ENCODE peak calls at places on chromosome 19, in four cellular contexts. F is endodermal cell, T is posterior cingulate gyrus, W is hippocampal formation. Q is an unnamed sample.

GRCh38 chr19:55210120-55210493 is 806 bp upstream of the PTPRH start:
- DNase-seq in T (no peak), F (no peak), W (no peak), Q (no peak)

GRCh38 chr19:34975056-34975455 is 11.0 kb upstream of the ZNF792 start:
- DNase-seq in T (peak; percentile 10), F (peak; percentile 35), W (no peak), Q (no peak)

GRCh38 chr19:510606-511100 is 3.4 kb downstream of the TPGS1 start:
- DNase-seq in F (peak; percentile 99), T (peak; percentile 93), W (peak; percentile 65), Q (peak; percentile 79)

GRCh38 chr19:58558066-58558622 is at the start of gene UBE2M:
- DNase-seq in F (peak; percentile 88), W (no peak), T (no peak), Q (no peak)

GRCh38 chr19:8123683-8124082 is 25.7 kb downstream of the FBN3 start:
- DNase-seq in F (no peak), W (no peak), T (no peak), Q (no peak)

GRCh38 chr19:58021541-58022282 is 12.1 kb upstream of the ZSCAN1 start:
- DNase-seq in F (peak; percentile 85), T (no peak), W (peak; percentile 58), Q (peak; percentile 89)

GRCh38 chr19:16334421-16334820 is 9.8 kb downstream of the KLF2 start:
- DNase-seq in W (no peak), F (no peak), T (no peak), Q (no peak)

GRCh38 chr19:32453736-32454135 is 48.2 kb downstream of the DPY19L3 start:
- DNase-seq in T (no peak), W (no peak), F (no peak), Q (no peak)

GRCh38 chr19:47186337-47187022 is 44.5 kb downstream of the BBC3 start:
- DNase-seq in F (no peak), W (no peak), T (no peak), Q (no peak)

GRCh38 chr19:33998739-33999345 is 173.5 kb upstream of the LSM14A start:
- DNase-seq in T (no peak), F (no peak), W (peak; percentile 1), Q (no peak)

GRCh38 chr19:6241680-6242079 is 38.1 kb downstream of the MLLT1 start:
- DNase-seq in W (peak; percentile 92), T (peak; percentile 97), F (no peak), Q (peak; percentile 98)

GRCh38 chr19:48006762-48007161 is 12.3 kb downstream of the ELSPBP1 start:
- DNase-seq in F (peak; percentile 59), W (no peak), T (no peak), Q (no peak)

GRCh38 chr19:19256072-19256969 is 16.8 kb downstream of the TM6SF2 start:
- DNase-seq in T (no peak), W (no peak), F (no peak), Q (peak; percentile 28)

GRCh38 chr19:18468930-18469244 is 31.0 kb upstream of the ISYNA1 start:
- DNase-seq in W (no peak), T (no peak), F (no peak), Q (no peak)

GRCh38 chr19:4376991-4377781 is 23.2 kb downstream of the SH3GL1 start:
- DNase-seq in T (no peak), F (no peak), W (no peak), Q (no peak)

GRCh38 chr19:46975011-46975917 is 44.4 kb upstream of the NPAS1 start:
- DNase-seq in W (no peak), F (no peak), T (no peak), Q (no peak)

GRCh38 chr19:21328402-21328801 is 808 bp downstream of the ZNF708 start:
- DNase-seq in W (peak; percentile 45), F (peak; percentile 56), T (no peak), Q (no peak)

GRCh38 chr19:10625003-10625761 is at the start of gene SLC44A2:
- DNase-seq in W (peak; percentile 74), T (peak; percentile 93), F (peak; percentile 93), Q (peak; percentile 80)

GRCh38 chr19:29293292-29293691 is 80.3 kb upstream of the UQCRFS1 start:
- DNase-seq in W (no peak), T (no peak), F (no peak), Q (no peak)

GRCh38 chr19:21398851-21399250 is 1.9 kb downstream of the ZNF493 start:
- DNase-seq in W (no peak), F (no peak), T (no peak), Q (no peak)

GRCh38 chr19:47545061-47545948 is 27.6 kb downstream of the ZNF541 start:
- DNase-seq in F (peak; percentile 68), T (peak; percentile 76), W (no peak), Q (no peak)

GRCh38 chr19:1888385-1888784 is 3.1 kb upstream of the ABHD17A start:
- DNase-seq in F (no peak), T (no peak), W (no peak), Q (no peak)

GRCh38 chr19:38742296-38742695 is 2.0 kb downstream of the CAPN12 start:
- DNase-seq in F (no peak), W (no peak), T (no peak), Q (no peak)

GRCh38 chr19:4120933-4121612 is 2.8 kb downstream of the MAP2K2 start:
- DNase-seq in F (no peak), W (no peak), T (no peak), Q (no peak)

GRCh38 chr19:33482486-33482885 is 39.1 kb downstream of the PEPD start:
- DNase-seq in F (no peak), W (no peak), T (no peak), Q (no peak)

GRCh38 chr19:46404039-46404883 is 9.1 kb downstream of the CCDC8 start:
- DNase-seq in F (peak; percentile 90), T (peak; percentile 86), W (no peak), Q (no peak)

GRCh38 chr19:46670874-46671273 is 9.9 kb upstream of the DACT3 start:
- DNase-seq in T (no peak), F (no peak), W (no peak), Q (no peak)

Q was measured in Ammon's horn.